ENCODE peak calls at places on chromosomes 12 and 14, in nine cellular contexts. One of them, this sample, is unnamed. For H3K4me1, the result is how much of the 10 kb centered on the place peaks cover.

GRCh38 chr14:24834951-24835350 is 201.0 kb upstream of the GZMB start:
- DNase-seq in PC-9: no peak
- DNase-seq in CD8-positive, alpha-beta memory T cell: no peak
- DNase-seq in neuronal stem cell: no peak
- DNase-seq in thoracic aorta: no peak
- DNase-seq in GM12878: no peak
- DNase-seq in aorta: no peak
- DNase-seq in pancreas: no peak
- DNase-seq in heart right ventricle: no peak
- DNase-seq in this sample: no peak

GRCh38 chr12:44876554-44877275 is 600 bp upstream of the NELL2 start:
- DNase-seq in PC-9: no peak
- DNase-seq in CD8-positive, alpha-beta memory T cell: peak
- DNase-seq in neuronal stem cell: peak
- DNase-seq in thoracic aorta: no peak
- DNase-seq in GM12878: no peak
- DNase-seq in aorta: peak
- DNase-seq in pancreas: peak
- DNase-seq in heart right ventricle: peak
- DNase-seq in this sample: no peak

GRCh38 chr12:93638095-93638494 is 39.1 kb upstream of the CRADD start:
- DNase-seq in PC-9: no peak
- DNase-seq in CD8-positive, alpha-beta memory T cell: no peak
- DNase-seq in neuronal stem cell: no peak
- DNase-seq in thoracic aorta: no peak
- DNase-seq in GM12878: no peak
- DNase-seq in aorta: no peak
- DNase-seq in pancreas: no peak
- DNase-seq in heart right ventricle: no peak
- DNase-seq in this sample: no peak

GRCh38 chr14:68470361-68470760 is 322.5 kb downstream of the ZFP36L1 start:
- DNase-seq in PC-9: no peak
- DNase-seq in CD8-positive, alpha-beta memory T cell: no peak
- DNase-seq in neuronal stem cell: no peak
- DNase-seq in thoracic aorta: no peak
- DNase-seq in GM12878: no peak
- DNase-seq in aorta: no peak
- DNase-seq in pancreas: no peak
- DNase-seq in heart right ventricle: no peak
- DNase-seq in this sample: no peak

GRCh38 chr12:93197067-93197593 is 180.6 kb upstream of the NUDT4 start:
- DNase-seq in PC-9: peak
- DNase-seq in CD8-positive, alpha-beta memory T cell: no peak
- DNase-seq in neuronal stem cell: no peak
- DNase-seq in thoracic aorta: no peak
- DNase-seq in GM12878: no peak
- DNase-seq in aorta: no peak
- DNase-seq in pancreas: no peak
- DNase-seq in heart right ventricle: no peak
- DNase-seq in this sample: no peak

GRCh38 chr12:57151741-57152407 is 4.5 kb upstream of the LRP1-AS start:
- DNase-seq in PC-9: no peak
- DNase-seq in CD8-positive, alpha-beta memory T cell: no peak
- DNase-seq in neuronal stem cell: no peak
- DNase-seq in thoracic aorta: no peak
- DNase-seq in GM12878: no peak
- DNase-seq in aorta: no peak
- DNase-seq in pancreas: peak
- DNase-seq in heart right ventricle: peak
- DNase-seq in this sample: no peak

GRCh38 chr12:59097876-59098275 is 177.6 kb upstream of the LRIG3 start:
- DNase-seq in PC-9: no peak
- DNase-seq in CD8-positive, alpha-beta memory T cell: no peak
- DNase-seq in neuronal stem cell: no peak
- DNase-seq in thoracic aorta: no peak
- DNase-seq in GM12878: no peak
- DNase-seq in aorta: no peak
- DNase-seq in pancreas: no peak
- DNase-seq in heart right ventricle: no peak
- DNase-seq in this sample: no peak

GRCh38 chr12:128425883-128426282 is 158.9 kb downstream of the TMEM132C start:
- DNase-seq in PC-9: no peak
- DNase-seq in CD8-positive, alpha-beta memory T cell: no peak
- DNase-seq in neuronal stem cell: no peak
- DNase-seq in thoracic aorta: no peak
- DNase-seq in GM12878: no peak
- DNase-seq in aorta: no peak
- DNase-seq in pancreas: no peak
- DNase-seq in heart right ventricle: no peak
- DNase-seq in this sample: no peak

GRCh38 chr14:64706552-64707193 is 2.4 kb downstream of the PLEKHG3 start:
- DNase-seq in PC-9: no peak
- DNase-seq in CD8-positive, alpha-beta memory T cell: no peak
- DNase-seq in neuronal stem cell: peak
- DNase-seq in thoracic aorta: no peak
- DNase-seq in GM12878: no peak
- DNase-seq in aorta: peak
- DNase-seq in pancreas: no peak
- DNase-seq in heart right ventricle: peak
- DNase-seq in this sample: no peak

GRCh38 chr14:100486025-100486828 is 101.0 kb downstream of the BEGAIN start:
- DNase-seq in PC-9: no peak
- DNase-seq in CD8-positive, alpha-beta memory T cell: peak
- DNase-seq in neuronal stem cell: peak
- DNase-seq in thoracic aorta: peak
- DNase-seq in GM12878: peak
- DNase-seq in aorta: peak
- DNase-seq in pancreas: peak
- DNase-seq in heart right ventricle: peak
- DNase-seq in this sample: no peak

GRCh38 chr12:101670007-101670671 is 27.3 kb upstream of the CHPT1 start:
- DNase-seq in PC-9: no peak
- DNase-seq in CD8-positive, alpha-beta memory T cell: peak
- DNase-seq in neuronal stem cell: peak
- DNase-seq in thoracic aorta: no peak
- DNase-seq in GM12878: no peak
- DNase-seq in aorta: no peak
- DNase-seq in pancreas: no peak
- DNase-seq in heart right ventricle: no peak
- DNase-seq in this sample: no peak

GRCh38 chr12:94615284-94616216 is 34.8 kb downstream of the TMCC3 start:
- DNase-seq in PC-9: peak
- DNase-seq in CD8-positive, alpha-beta memory T cell: no peak
- DNase-seq in neuronal stem cell: no peak
- DNase-seq in thoracic aorta: no peak
- DNase-seq in GM12878: no peak
- DNase-seq in aorta: no peak
- DNase-seq in pancreas: no peak
- DNase-seq in heart right ventricle: peak
- DNase-seq in this sample: no peak

GRCh38 chr12:123937707-123938600 is 34.7 kb downstream of the CCDC92 start:
- DNase-seq in PC-9: no peak
- DNase-seq in CD8-positive, alpha-beta memory T cell: peak
- DNase-seq in neuronal stem cell: no peak
- DNase-seq in thoracic aorta: no peak
- DNase-seq in GM12878: no peak
- DNase-seq in aorta: no peak
- DNase-seq in pancreas: no peak
- DNase-seq in heart right ventricle: no peak
- DNase-seq in this sample: peak

GRCh38 chr12:48777501-48778400 is 11.1 kb downstream of the ADCY6 start:
- DNase-seq in PC-9: no peak
- DNase-seq in CD8-positive, alpha-beta memory T cell: no peak
- DNase-seq in neuronal stem cell: no peak
- DNase-seq in thoracic aorta: no peak
- DNase-seq in GM12878: no peak
- DNase-seq in aorta: no peak
- DNase-seq in pancreas: no peak
- DNase-seq in heart right ventricle: peak
- DNase-seq in this sample: no peak

DNA sequence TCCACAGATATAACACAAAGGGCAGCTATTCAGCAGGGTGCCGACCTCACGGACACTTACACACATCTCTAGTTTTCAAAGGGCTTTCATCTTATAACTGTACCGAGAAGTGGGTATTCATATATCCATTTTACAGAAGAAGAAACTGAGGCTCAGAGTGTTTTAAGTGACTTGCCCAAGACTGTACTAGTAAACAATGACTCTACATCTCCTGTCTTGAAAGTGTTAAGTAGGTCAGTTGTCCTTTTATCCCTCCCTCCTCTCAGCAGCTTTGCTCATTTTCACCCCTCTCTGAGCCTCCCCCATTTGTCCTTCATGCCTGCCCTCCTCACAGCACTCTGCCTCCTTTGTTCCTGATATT is 13.8 kb downstream of the CFAP251 start:
- DNase-seq in PC-9: no peak
- DNase-seq in CD8-positive, alpha-beta memory T cell: no peak
- DNase-seq in neuronal stem cell: no peak
- DNase-seq in thoracic aorta: no peak
- DNase-seq in GM12878: no peak
- DNase-seq in aorta: no peak
- DNase-seq in pancreas: no peak
- DNase-seq in heart right ventricle: no peak
- DNase-seq in this sample: no peak
- H3K4me1 ChIP-seq in PC-9: under half
- H3K4me1 ChIP-seq in CD8-positive, alpha-beta memory T cell: under half
- H3K4me1 ChIP-seq in neuronal stem cell: under half
- H3K4me1 ChIP-seq in thoracic aorta: under half
- H3K4me1 ChIP-seq in GM12878: under half
- H3K4me1 ChIP-seq in aorta: under half
- H3K4me1 ChIP-seq in pancreas: under half
- H3K4me1 ChIP-seq in heart right ventricle: under half
- H3K4me1 ChIP-seq in this sample: under half

GRCh38 chr14:93974299-93974698 is 2.1 kb downstream of the ASB2 start:
- DNase-seq in PC-9: no peak
- DNase-seq in CD8-positive, alpha-beta memory T cell: no peak
- DNase-seq in neuronal stem cell: no peak
- DNase-seq in thoracic aorta: no peak
- DNase-seq in GM12878: no peak
- DNase-seq in aorta: no peak
- DNase-seq in pancreas: no peak
- DNase-seq in heart right ventricle: no peak
- DNase-seq in this sample: no peak

GRCh38 chr14:93977171-93977570 is 801 bp upstream of the ASB2 start:
- DNase-seq in PC-9: no peak
- DNase-seq in CD8-positive, alpha-beta memory T cell: no peak
- DNase-seq in neuronal stem cell: no peak
- DNase-seq in thoracic aorta: no peak
- DNase-seq in GM12878: no peak
- DNase-seq in aorta: no peak
- DNase-seq in pancreas: no peak
- DNase-seq in heart right ventricle: no peak
- DNase-seq in this sample: no peak

GRCh38 chr14:93976477-93977057 is at the start of gene ASB2:
- DNase-seq in PC-9: no peak
- DNase-seq in CD8-positive, alpha-beta memory T cell: no peak
- DNase-seq in neuronal stem cell: no peak
- DNase-seq in thoracic aorta: no peak
- DNase-seq in GM12878: no peak
- DNase-seq in aorta: no peak
- DNase-seq in pancreas: no peak
- DNase-seq in heart right ventricle: no peak
- DNase-seq in this sample: no peak

GRCh38 chr14:93974833-93975232 is 1.5 kb downstream of the ASB2 start:
- DNase-seq in PC-9: no peak
- DNase-seq in CD8-positive, alpha-beta memory T cell: no peak
- DNase-seq in neuronal stem cell: no peak
- DNase-seq in thoracic aorta: no peak
- DNase-seq in GM12878: no peak
- DNase-seq in aorta: no peak
- DNase-seq in pancreas: no peak
- DNase-seq in heart right ventricle: peak
- DNase-seq in this sample: peak

GRCh38 chr14:93975791-93976476 is 436 bp downstream of the ASB2 start:
- DNase-seq in PC-9: no peak
- DNase-seq in CD8-positive, alpha-beta memory T cell: no peak
- DNase-seq in neuronal stem cell: no peak
- DNase-seq in thoracic aorta: no peak
- DNase-seq in GM12878: peak
- DNase-seq in aorta: no peak
- DNase-seq in pancreas: no peak
- DNase-seq in heart right ventricle: no peak
- DNase-seq in this sample: no peak
- H3K4me1 ChIP-seq in PC-9: under half
- H3K4me1 ChIP-seq in CD8-positive, alpha-beta memory T cell: under half
- H3K4me1 ChIP-seq in neuronal stem cell: under half
- H3K4me1 ChIP-seq in thoracic aorta: half or more
- H3K4me1 ChIP-seq in GM12878: half or more
- H3K4me1 ChIP-seq in aorta: under half
- H3K4me1 ChIP-seq in pancreas: under half
- H3K4me1 ChIP-seq in heart right ventricle: under half
- H3K4me1 ChIP-seq in this sample: under half

GRCh38 chr14:69612759-69613145 is 1.4 kb downstream of the SUSD6 start:
- DNase-seq in PC-9: no peak
- DNase-seq in CD8-positive, alpha-beta memory T cell: no peak
- DNase-seq in neuronal stem cell: no peak
- DNase-seq in thoracic aorta: no peak
- DNase-seq in GM12878: no peak
- DNase-seq in aorta: no peak
- DNase-seq in pancreas: no peak
- DNase-seq in heart right ventricle: no peak
- DNase-seq in this sample: no peak
- H3K4me1 ChIP-seq in PC-9: under half
- H3K4me1 ChIP-seq in CD8-positive, alpha-beta memory T cell: half or more
- H3K4me1 ChIP-seq in neuronal stem cell: under half
- H3K4me1 ChIP-seq in thoracic aorta: half or more
- H3K4me1 ChIP-seq in GM12878: under half
- H3K4me1 ChIP-seq in aorta: under half
- H3K4me1 ChIP-seq in pancreas: under half
- H3K4me1 ChIP-seq in heart right ventricle: half or more
- H3K4me1 ChIP-seq in this sample: half or more

GRCh38 chr14:92103363-92103762 is 3.0 kb downstream of the ATXN3 start:
- DNase-seq in PC-9: no peak
- DNase-seq in CD8-positive, alpha-beta memory T cell: no peak
- DNase-seq in neuronal stem cell: no peak
- DNase-seq in thoracic aorta: no peak
- DNase-seq in GM12878: no peak
- DNase-seq in aorta: no peak
- DNase-seq in pancreas: no peak
- DNase-seq in heart right ventricle: no peak
- DNase-seq in this sample: no peak

GRCh38 chr14:92108345-92109254 is 2.2 kb upstream of the ATXN3 start:
- DNase-seq in PC-9: no peak
- DNase-seq in CD8-positive, alpha-beta memory T cell: no peak
- DNase-seq in neuronal stem cell: no peak
- DNase-seq in thoracic aorta: no peak
- DNase-seq in GM12878: no peak
- DNase-seq in aorta: no peak
- DNase-seq in pancreas: no peak
- DNase-seq in heart right ventricle: no peak
- DNase-seq in this sample: no peak

GRCh38 chr14:92105073-92105844 is 1.1 kb downstream of the ATXN3 start:
- DNase-seq in PC-9: no peak
- DNase-seq in CD8-positive, alpha-beta memory T cell: no peak
- DNase-seq in neuronal stem cell: no peak
- DNase-seq in thoracic aorta: no peak
- DNase-seq in GM12878: no peak
- DNase-seq in aorta: no peak
- DNase-seq in pancreas: no peak
- DNase-seq in heart right ventricle: no peak
- DNase-seq in this sample: no peak

GRCh38 chr14:92106095-92106937 is at the start of gene ATXN3:
- DNase-seq in PC-9: peak
- DNase-seq in CD8-positive, alpha-beta memory T cell: peak
- DNase-seq in neuronal stem cell: peak
- DNase-seq in thoracic aorta: peak
- DNase-seq in GM12878: peak
- DNase-seq in aorta: peak
- DNase-seq in pancreas: peak
- DNase-seq in heart right ventricle: peak
- DNase-seq in this sample: peak

GRCh38 chr14:92105845-92106094 is 612 bp downstream of the ATXN3 start:
- DNase-seq in PC-9: no peak
- DNase-seq in CD8-positive, alpha-beta memory T cell: no peak
- DNase-seq in neuronal stem cell: peak
- DNase-seq in thoracic aorta: no peak
- DNase-seq in GM12878: no peak
- DNase-seq in aorta: peak
- DNase-seq in pancreas: no peak
- DNase-seq in heart right ventricle: peak
- DNase-seq in this sample: peak
- H3K4me1 ChIP-seq in PC-9: under half
- H3K4me1 ChIP-seq in CD8-positive, alpha-beta memory T cell: under half
- H3K4me1 ChIP-seq in neuronal stem cell: under half
- H3K4me1 ChIP-seq in thoracic aorta: under half
- H3K4me1 ChIP-seq in GM12878: under half
- H3K4me1 ChIP-seq in aorta: under half
- H3K4me1 ChIP-seq in pancreas: under half
- H3K4me1 ChIP-seq in heart right ventricle: under half
- H3K4me1 ChIP-seq in this sample: under half

This sample was measured in left lung.